ENCODE peak calls at places on chromosomes 2 and 18, in four cellular contexts. O, E, Q and I are unnamed samples.

GRCh38 chr18:75533954-75534353 is 106.5 kb upstream of the SMIM21 start:
- DNase-seq in E (no peak), Q (no peak), O (no peak), I (no peak)

GRCh38 chr2:207143474-207144190 is 22.1 kb downstream of the KLF7 start:
- DNase-seq in Q (no peak), E (no peak), O (no peak), I (no peak)

GRCh38 chr2:240293126-240293864 is 142.2 kb upstream of the GPC1 start:
- DNase-seq in O (no peak), Q (no peak), E (no peak), I (no peak)

GRCh38 chr2:3219536-3219935 is 158.1 kb downstream of the EIPR1 start:
- DNase-seq in O (no peak), E (no peak), Q (no peak), I (no peak)

GRCh38 chr18:44805176-44805575 is 124.5 kb downstream of the SETBP1 start:
- DNase-seq in E (no peak), O (no peak), Q (no peak), I (no peak)

GRCh38 chr18:26925313-26925712 is 59.8 kb upstream of the AQP4 start:
- DNase-seq in Q (no peak), E (no peak), O (no peak), I (no peak)

GRCh38 chr2:126809357-126809756 is 89.3 kb upstream of the TEX51 start:
- DNase-seq in E (no peak), O (no peak), Q (no peak), I (no peak)

GRCh38 chr2:161170917-161171594 is 10.8 kb downstream of the TANK start:
- DNase-seq in O (no peak), Q (peak), E (no peak), I (no peak)

GRCh38 chr2:238450440-238450861 is 23.7 kb downstream of the ASB1 start:
- DNase-seq in E (no peak), Q (no peak), O (no peak), I (no peak)

GRCh38 chr2:239354132-239354790 is 46.6 kb downstream of the HDAC4 start:
- DNase-seq in Q (no peak), E (no peak), O (no peak), I (no peak)

GRCh38 chr18:77223221-77223639 is 26.4 kb upstream of the GALR1 start:
- DNase-seq in E (no peak), Q (no peak), O (no peak), I (no peak)

GRCh38 chr2:194566907-194567660 is 1089.9 kb upstream of the SLC39A10 start:
- DNase-seq in O (no peak), E (no peak), Q (no peak), I (no peak)

GRCh38 chr2:235050992-235051351 is 99.2 kb downstream of the SH3BP4 start:
- DNase-seq in Q (peak), E (peak), O (peak), I (no peak)

GRCh38 chr18:48490641-48491040 is 48.2 kb upstream of the CTIF start:
- DNase-seq in E (no peak), Q (no peak), O (no peak), I (no peak)

GRCh38 chr2:165401285-165401852 is 68.1 kb upstream of the CSRNP3 start:
- DNase-seq in E (peak), Q (peak), O (peak), I (no peak)

GRCh38 chr2:233940376-233941276 is 23.5 kb downstream of the TRPM8 start:
- DNase-seq in O (no peak), E (no peak), Q (no peak), I (no peak)

GRCh38 chr2:191199929-191200328 is 45.3 kb upstream of the MYO1B start:
- DNase-seq in E (no peak), Q (no peak), O (no peak), I (no peak)

GRCh38 chr2:191202209-191202721 is 42.9 kb upstream of the MYO1B start:
- DNase-seq in O (no peak), E (no peak), Q (no peak), I (no peak)

GRCh38 chr2:191204443-191204842 is 40.8 kb upstream of the MYO1B start:
- DNase-seq in E (no peak), O (no peak), Q (no peak), I (no peak)

GRCh38 chr2:191200910-191201309 is 44.3 kb upstream of the MYO1B start:
- DNase-seq in E (no peak), O (no peak), Q (no peak), I (no peak)

DNA sequence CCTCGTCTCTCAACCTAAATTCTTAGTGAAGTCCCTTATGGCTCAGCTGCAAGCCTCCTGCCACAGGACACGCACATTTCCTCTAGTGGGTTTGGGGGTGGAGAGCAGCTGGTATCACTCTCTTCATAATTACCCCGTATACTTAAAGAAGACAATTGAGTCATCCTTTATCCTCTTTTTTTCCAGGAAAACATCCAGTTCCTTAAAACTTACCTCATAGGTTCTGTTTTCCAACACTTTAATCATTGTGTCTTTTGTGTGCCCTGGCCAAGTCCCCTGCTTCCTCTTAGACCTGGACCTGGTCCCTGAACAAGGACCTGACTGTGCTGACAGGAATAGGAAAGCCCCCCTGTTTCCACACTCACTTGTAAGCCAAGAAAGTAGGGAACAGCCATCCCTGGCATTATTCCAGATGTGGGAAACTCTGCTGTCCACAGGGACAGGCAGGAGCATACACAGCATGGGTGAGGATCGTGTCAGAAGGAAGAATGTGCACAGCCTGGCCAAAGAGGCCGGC is 42.3 kb upstream of the MYO1B start:
- DNase-seq in O (no peak), Q (no peak), E (no peak), I (no peak)
- TF ChIP-seq HMGXB4 in O (no peak), Q (no peak), E (no peak), I (no peak)

GRCh38 chr18:59429608-59430007 is 70.5 kb upstream of the LMAN1 start:
- DNase-seq in O (no peak), Q (no peak), E (no peak), I (no peak)
- TF ChIP-seq HMGXB4 in O (no peak), Q (no peak), E (no peak), I (no peak)

GRCh38 chr2:236403811-236404210 is 139.6 kb upstream of the ASB18 start:
- DNase-seq in E (no peak), Q (no peak), O (no peak), I (no peak)
- TF ChIP-seq HMGXB4 in E (no peak), Q (no peak), O (no peak), I (no peak)

DNA sequence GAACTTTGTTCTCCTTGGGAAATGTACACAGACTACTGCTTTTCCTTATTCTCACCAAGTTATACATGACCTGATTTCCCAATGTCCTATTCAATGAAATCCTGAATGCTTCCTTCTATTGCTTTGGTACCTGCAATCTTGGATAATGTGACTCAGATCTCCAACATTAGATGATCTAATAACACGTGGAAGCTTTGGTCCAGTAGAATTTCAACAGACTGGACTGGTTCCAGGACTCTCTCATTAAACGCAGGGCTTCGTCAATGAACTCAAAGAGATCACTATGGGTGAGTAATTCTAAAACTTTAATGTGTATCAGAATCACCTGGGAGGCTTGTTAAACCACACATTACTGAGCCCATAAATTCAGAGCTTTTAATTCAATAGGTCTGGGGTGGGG is 413.6 kb upstream of the KCNH7 start:
- DNase-seq in O (peak), Q (no peak), E (no peak), I (no peak)
- TF ChIP-seq HMGXB4 in O (no peak), Q (no peak), E (no peak), I (no peak)

GRCh38 chr18:617970-618504 is 21.2 kb downstream of the CLUL1 start:
- DNase-seq in O (no peak), E (peak), Q (no peak), I (no peak)

GRCh38 chr18:614193-614592 is 17.4 kb downstream of the CLUL1 start:
- DNase-seq in E (no peak), O (no peak), Q (no peak), I (no peak)

GRCh38 chr18:614980-615607 is 18.3 kb downstream of the CLUL1 start:
- DNase-seq in Q (no peak), O (no peak), E (no peak), I (no peak)

GRCh38 chr18:616380-616995 is 19.7 kb downstream of the CLUL1 start:
- DNase-seq in O (peak), E (peak), Q (peak), I (no peak)

GRCh38 chr18:615773-616172 is 19.0 kb downstream of the CLUL1 start:
- DNase-seq in E (peak), Q (no peak), O (no peak), I (no peak)
- TF ChIP-seq HMGXB4 in E (no peak), Q (no peak), O (no peak), I (no peak)

GRCh38 chr2:72914226-72915075 is 2.9 kb upstream of the EMX1 start:
- DNase-seq in O (no peak), E (no peak), Q (no peak), I (peak)
- TF ChIP-seq HMGXB4 in O (no peak), E (no peak), Q (no peak), I (no peak)